ENCODE peak calls at places on chromosomes 2 and 18, in four cellular contexts. B, F, V and H are unnamed samples.

GRCh38 chr18:58758606-58759005 is 87.3 kb downstream of the MALT1 start:
- DNase-seq in B (no peak), F (no peak), V (no peak), H (no peak)

GRCh38 chr2:239929504-239929903 is 95.6 kb downstream of the NDUFA10 start:
- DNase-seq in V (no peak), B (no peak), F (peak), H (no peak)

GRCh38 chr2:107380912-107381311 is 445.8 kb upstream of the RGPD4 start:
- DNase-seq in F (no peak), B (no peak), V (no peak), H (no peak)

GRCh38 chr2:166017208-166017607 is 63.6 kb upstream of the TTC21B start:
- DNase-seq in V (no peak), F (no peak), B (peak), H (no peak)

GRCh38 chr2:44087714-44088092 is 81.0 kb upstream of the PPM1B start:
- DNase-seq in B (no peak), V (no peak), F (no peak), H (no peak)

GRCh38 chr2:102073168-102073724 is 69.3 kb upstream of the IL1R1 start:
- DNase-seq in F (no peak), B (no peak), V (no peak), H (no peak)

GRCh38 chr18:69408522-69408921 is 7.8 kb downstream of the DOK6 start:
- DNase-seq in B (no peak), F (no peak), V (no peak), H (no peak)

GRCh38 chr2:207815254-207815653 is 45.5 kb upstream of the FZD5 start:
- DNase-seq in F (no peak), B (no peak), V (no peak), H (no peak)

GRCh38 chr18:67926929-67927864 is 410.7 kb upstream of the DSEL start:
- DNase-seq in V (no peak), F (no peak), B (no peak), H (no peak)

GRCh38 chr2:110977388-110977787 is 143.3 kb upstream of the BCL2L11 start:
- DNase-seq in F (no peak), V (no peak), B (no peak), H (no peak)

DNA sequence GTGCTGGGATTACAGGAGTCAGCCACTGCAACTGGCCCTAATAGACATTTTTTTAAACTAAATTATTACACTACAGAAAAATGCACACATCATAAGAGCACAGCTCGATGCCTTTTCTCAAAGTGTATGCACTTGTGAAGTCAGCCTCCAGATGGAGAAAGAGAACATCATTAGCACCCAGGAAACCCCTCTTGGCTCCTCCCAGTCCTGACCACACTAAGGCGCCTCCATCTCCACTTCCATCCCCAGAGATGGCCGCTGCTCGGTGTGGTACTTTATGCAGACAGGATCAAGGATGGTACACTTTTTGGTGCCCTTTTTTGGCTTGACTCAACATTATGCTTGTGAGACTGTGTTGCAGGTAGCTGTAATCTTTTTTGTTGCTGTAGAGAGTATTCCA is 34.8 kb downstream of the RRM2 start:
- DNase-seq in F (no peak), V (no peak), B (no peak), H (no peak)
- TF ChIP-seq CTCF in F (no peak), V (no peak), B (no peak), H (no peak)

GRCh38 chr2:63053889-63054725 is 3.5 kb downstream of the OTX1 start:
- DNase-seq in B (no peak), F (no peak), V (no peak), H (peak)
- TF ChIP-seq CTCF in B (peak), F (peak), V (no peak), H (peak)

GRCh38 chr18:76808561-76808960 is 13.8 kb upstream of the ZNF236 start:
- DNase-seq in B (no peak), V (no peak), F (no peak), H (no peak)

GRCh38 chr18:76806301-76806700 is 16.1 kb upstream of the ZNF236 start:
- DNase-seq in V (no peak), B (no peak), F (no peak), H (no peak)

GRCh38 chr18:76803413-76803812 is 18.9 kb upstream of the ZNF236 start:
- DNase-seq in B (no peak), F (no peak), V (no peak), H (no peak)

GRCh38 chr18:76803814-76804213 is 18.5 kb upstream of the ZNF236 start:
- DNase-seq in V (peak), B (no peak), F (no peak), H (peak)

GRCh38 chr18:76805221-76805620 is 17.1 kb upstream of the ZNF236 start:
- DNase-seq in B (no peak), F (no peak), V (no peak), H (no peak)
- TF ChIP-seq CTCF in B (peak), F (no peak), V (no peak), H (no peak)

DNA sequence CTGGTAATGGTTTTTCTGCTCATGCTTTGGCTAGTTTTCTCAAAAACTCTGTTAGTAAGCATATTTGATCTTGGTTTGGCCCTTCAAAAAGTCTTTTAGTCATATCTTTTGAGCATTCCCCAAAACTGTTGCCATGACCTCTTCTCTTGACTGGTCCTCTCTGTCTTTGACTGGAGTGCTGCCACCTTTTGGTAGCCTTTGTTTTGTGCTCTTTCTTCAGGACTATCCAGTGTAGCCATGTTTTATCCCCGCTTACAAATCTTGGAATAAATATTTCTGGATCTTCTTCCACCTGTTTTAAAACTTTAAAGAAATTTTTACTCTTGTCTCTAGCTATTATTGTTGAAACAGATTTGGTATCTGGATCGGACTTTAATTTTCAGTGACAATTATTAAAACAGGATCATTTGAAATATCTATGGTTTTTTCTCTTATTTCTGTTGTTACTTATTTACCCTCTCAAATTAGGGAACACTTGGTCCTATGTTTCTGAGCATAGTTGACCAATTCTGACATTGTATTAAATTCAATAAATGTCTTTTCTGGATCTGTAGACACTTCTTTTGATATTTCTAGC is 965 bp upstream of the ELOA2 start:
- DNase-seq in B (no peak), V (no peak), F (no peak), H (no peak)
- TF ChIP-seq CTCF in B (peak), V (no peak), F (peak), H (peak)

GRCh38 chr2:176959614-176960013 is 253.0 kb upstream of the HNRNPA3 start:
- DNase-seq in B (no peak), V (no peak), F (no peak), H (no peak)
- TF ChIP-seq CTCF in B (no peak), V (no peak), F (no peak), H (no peak)

GRCh38 chr2:38925982-38926381 is 36.3 kb downstream of the ARHGEF33 start:
- DNase-seq in V (no peak), F (no peak), B (no peak), H (no peak)
- TF ChIP-seq CTCF in V (no peak), F (no peak), B (no peak), H (peak)

GRCh38 chr18:73805991-73806390 is 341.6 kb downstream of the FBXO15 start:
- DNase-seq in V (no peak), F (no peak), B (no peak), H (no peak)
- TF ChIP-seq CTCF in V (no peak), F (no peak), B (no peak), H (no peak)

GRCh38 chr2:222916229-222917197 is 55.7 kb downstream of the ACSL3 start:
- DNase-seq in F (no peak), B (no peak), V (no peak), H (no peak)
- TF ChIP-seq CTCF in F (no peak), B (no peak), V (no peak), H (peak)